ENCODE peak calls at places on chromosomes 4 and X, in four cellular contexts. D, R, H and O are unnamed samples.

GRCh38 chr4:128385683-128386304 is 98.2 kb upstream of the PGRMC2 start:
- DNase-seq in D (no peak), H (peak; percentile 58), R (no peak), O (peak; percentile 5)

GRCh38 chr4:82282875-82283274 is 90.9 kb downstream of the HNRNPD start:
- DNase-seq in H (no peak), R (no peak), D (no peak), O (no peak)

GRCh38 chr4:176789955-176790354 is 2.8 kb downstream of the VEGFC start:
- DNase-seq in R (no peak), H (peak; percentile 68), D (no peak), O (peak; percentile 25)

GRCh38 chr4:40606239-40606767 is 23.4 kb downstream of the RBM47 start:
- DNase-seq in R (no peak), H (no peak), D (no peak), O (no peak)

GRCh38 chr4:3345384-3345783 is 52.6 kb downstream of the RGS12 start:
- DNase-seq in D (no peak), R (no peak), H (no peak), O (no peak)

GRCh38 chr4:147842573-147842972 is 110.7 kb downstream of the ARHGAP10 start:
- DNase-seq in D (no peak), R (no peak), H (peak; percentile 97), O (no peak)

GRCh38 chrX:21873063-21873785 is 17.4 kb downstream of the YY2 start:
- DNase-seq in R (no peak), H (peak; percentile 25), D (no peak), O (peak; percentile 0)

GRCh38 chr4:185513489-185514181 is 21.7 kb downstream of the PDLIM3 start:
- DNase-seq in H (peak; percentile 91), R (no peak), D (no peak), O (peak; percentile 35)

GRCh38 chrX:10110316-10110932 is 46.4 kb upstream of the CLCN4 start:
- DNase-seq in D (no peak), R (no peak), H (no peak), O (no peak)

GRCh38 chr4:85127653-85128052 is 161.2 kb upstream of the WDFY3 start:
- DNase-seq in D (no peak), R (no peak), H (peak; percentile 55), O (peak; percentile 11)

GRCh38 chr4:184248216-184248615 is 30.5 kb upstream of the ENPP6 start:
- DNase-seq in H (peak; percentile 46), D (no peak), R (no peak), O (no peak)

GRCh38 chr4:163157157-163157556 is 9.5 kb downstream of the NAF1 start:
- DNase-seq in R (no peak), D (no peak), H (no peak), O (no peak)

GRCh38 chr4:106062452-106062875 is 167.2 kb downstream of the NPNT start:
- DNase-seq in R (no peak), H (peak; percentile 82), D (no peak), O (peak; percentile 4)

GRCh38 chr4:86720508-86721068 is 126.5 kb downstream of the PTPN13 start:
- DNase-seq in H (peak; percentile 38), R (no peak), D (no peak), O (no peak)

GRCh38 chr4:124868495-124868894 is 156.0 kb upstream of the ANKRD50 start:
- DNase-seq in H (no peak), D (no peak), R (no peak), O (no peak)

GRCh38 chr4:16627999-16628398 is 270.4 kb downstream of the LDB2 start:
- DNase-seq in H (peak; percentile 94), R (no peak), D (no peak), O (no peak)

GRCh38 chr4:123755655-123756054 is 359.1 kb downstream of the SPRY1 start:
- DNase-seq in R (no peak), D (no peak), H (no peak), O (no peak)

GRCh38 chr4:8270912-8271815 is 1.6 kb downstream of the HTRA3 start:
- DNase-seq in H (peak; percentile 34), D (no peak), R (no peak), O (no peak)

GRCh38 chr4:94412019-94413017 is 39.4 kb upstream of the PDLIM5 start:
- DNase-seq in H (peak; percentile 93), D (no peak), R (no peak), O (no peak)

GRCh38 chr4:54082168-54082567 is 17.8 kb upstream of the CHIC2 start:
- DNase-seq in R (no peak), D (no peak), H (peak; percentile 98), O (no peak)

GRCh38 chrX:130718137-130718536 is 184.9 kb downstream of the ENOX2 start:
- DNase-seq in R (no peak), D (no peak), H (no peak), O (no peak)

GRCh38 chrX:41332408-41332987 is 1.5 kb upstream of the DDX3X start:
- DNase-seq in R (no peak), D (no peak), H (no peak), O (no peak)

GRCh38 chr4:86472377-86473019 is 112.6 kb upstream of the MAPK10 start:
- DNase-seq in R (no peak), H (no peak), D (no peak), O (no peak)

GRCh38 chrX:134545524-134545923 is 85.6 kb downstream of the HPRT1 start:
- DNase-seq in D (no peak), R (no peak), H (peak; percentile 46), O (no peak)

GRCh38 chrX:134544614-134545255 is 84.8 kb downstream of the HPRT1 start:
- DNase-seq in H (peak; percentile 17), R (no peak), D (no peak), O (no peak)

GRCh38 chrX:134542485-134542884 is 82.5 kb downstream of the HPRT1 start:
- DNase-seq in R (no peak), D (no peak), H (peak; percentile 88), O (peak; percentile 41)

GRCh38 chrX:134544189-134544588 is 84.2 kb downstream of the HPRT1 start:
- DNase-seq in R (no peak), D (no peak), H (peak; percentile 12), O (no peak)

GRCh38 chrX:134543201-134543797 is 83.3 kb downstream of the HPRT1 start:
- DNase-seq in D (no peak), R (no peak), H (peak; percentile 37), O (no peak)
- H3K4me3 ChIP-seq in D (no peak overlapping the region), R (no peak overlapping the region), H (no peak overlapping the region), O (no peak overlapping the region)

DNA sequence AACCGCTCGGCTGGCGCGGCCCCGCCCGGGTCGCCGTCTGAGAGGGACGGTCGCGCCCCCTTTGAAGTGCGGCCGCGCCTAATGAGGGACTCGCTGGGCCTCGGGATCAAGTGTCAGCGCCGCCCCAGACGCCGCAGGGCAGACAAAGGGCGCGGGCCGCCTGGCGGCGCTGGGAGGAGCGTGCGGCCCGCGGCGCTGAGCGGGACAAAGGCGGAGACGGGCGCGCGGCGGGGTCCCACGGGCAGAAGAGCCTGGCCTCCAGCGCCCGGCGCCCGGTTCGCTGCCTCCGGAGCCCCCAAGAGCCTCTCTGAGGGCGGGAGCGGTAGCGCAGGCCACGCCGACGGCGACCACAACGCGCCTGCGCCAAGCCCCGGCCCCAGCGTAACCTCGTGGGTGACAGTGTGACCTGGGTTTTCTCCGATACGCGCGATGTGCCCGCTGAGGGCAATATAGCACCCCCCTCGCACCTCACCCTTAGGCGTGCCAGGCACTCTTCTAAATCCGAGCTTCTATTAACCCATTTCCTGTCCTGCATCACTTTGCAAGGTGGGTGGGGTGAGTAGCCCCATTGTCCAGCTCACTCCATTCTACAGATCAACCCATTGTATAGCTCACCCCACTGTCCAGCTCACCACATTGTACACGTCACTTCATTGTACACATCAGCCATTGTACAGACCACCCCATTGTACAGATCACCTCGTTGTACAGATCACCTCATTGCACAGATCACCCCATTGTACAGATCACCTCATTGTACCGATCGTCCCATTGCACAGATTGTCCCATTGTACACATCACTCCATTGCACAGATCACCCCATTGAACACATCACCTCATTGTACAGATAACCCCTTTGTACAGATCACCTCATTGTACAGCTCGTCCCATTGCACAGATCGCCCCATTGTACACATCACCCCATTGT is 33.7 kb upstream of the STX18 start:
- DNase-seq in H (peak; percentile 73), D (peak; percentile 13), R (peak; percentile 70), O (no peak)
- H3K4me3 ChIP-seq in H (peak overlapping the region; percentile 34), D (peak overlapping the region; percentile 87), R (peak overlapping the region; percentile 57), O (no peak overlapping the region)

GRCh38 chrX:115460565-115460888 is 100.4 kb upstream of the PLS3 start:
- DNase-seq in H (peak; percentile 67), R (no peak), D (no peak), O (no peak)
- H3K4me3 ChIP-seq in H (no peak overlapping the region), R (no peak overlapping the region), D (no peak overlapping the region), O (no peak overlapping the region)

GRCh38 chrX:154021131-154021611 is 1.5 kb upstream of the IRAK1 start:
- DNase-seq in D (no peak), R (no peak), H (peak; percentile 64), O (no peak)
- H3K4me3 ChIP-seq in D (no peak overlapping the region), R (no peak overlapping the region), H (no peak overlapping the region), O (peak overlapping the region; percentile 69)